ENCODE peak calls at places on chromosomes 12 and 14, in nine cellular contexts. O is CD8-positive, alpha-beta T cell; C is anterior cingulate cortex; U is substantia nigra; F is activated B cell treated with CpG ODN at 0.5 μM for 24 hours; T is heart right ventricle; K is GM03348; V is activated T-helper 9 cell treated with anti-CD3 and anti-CD28 coated beads, Interleukin-2, amount 50 U/mL, for 16 hours; J is activated CD4-positive, alpha-beta T cell treated with anti-CD3 and anti-CD28 coated beads for 24 hours. D is an unnamed sample.
A peak's percentile ranks its signal among the peaks of the same experiment; 100 is the strongest.

GRCh38 chr12:84912191-84913142 is at the start of gene SLC6A15:
- DNase-seq in U (peak; percentile 45), K (peak; percentile 81), T (no peak), O (no peak), V (no peak), C (peak; percentile 66), F (no peak), J (no peak), D (peak; percentile 83)

GRCh38 chr14:56005580-56006053 is 112.6 kb upstream of the PELI2 start:
- DNase-seq in O (no peak), C (no peak), F (no peak), J (no peak), T (no peak), K (no peak), U (no peak), V (no peak), D (no peak)

GRCh38 chr12:116601524-116601923 is 42.3 kb downstream of the MAP1LC3B2 start:
- DNase-seq in V (no peak), T (no peak), F (no peak), C (no peak), K (no peak), U (no peak), O (no peak), J (no peak), D (no peak)

GRCh38 chr12:124422570-124423523 is 128.0 kb downstream of the RFLNA start:
- DNase-seq in J (no peak), C (peak; percentile 62), F (no peak), T (peak; percentile 94), U (peak; percentile 77), V (no peak), O (no peak), K (peak; percentile 96), D (peak; percentile 68)

GRCh38 chr12:67299526-67299925 is 30.4 kb downstream of the CAND1 start:
- DNase-seq in O (no peak), J (no peak), T (no peak), C (no peak), K (no peak), F (no peak), V (no peak), U (no peak), D (no peak)

GRCh38 chr12:126404293-126404851 is 1339.1 kb downstream of the AACS start:
- DNase-seq in U (no peak), T (no peak), C (no peak), O (no peak), V (no peak), J (no peak), K (no peak), F (no peak), D (no peak)

GRCh38 chr12:15443611-15444010 is 121.3 kb downstream of the PTPRO start:
- DNase-seq in O (no peak), V (no peak), T (no peak), F (no peak), J (no peak), K (no peak), U (no peak), C (no peak), D (no peak)

GRCh38 chr14:68665116-68665515 is 127.8 kb downstream of the ZFP36L1 start:
- DNase-seq in U (no peak), C (no peak), F (no peak), T (no peak), O (no peak), V (no peak), J (no peak), K (no peak), D (no peak)

GRCh38 chr12:22333186-22333745 is 1.2 kb downstream of the ST8SIA1 start:
- DNase-seq in J (no peak), C (no peak), U (no peak), V (no peak), K (peak; percentile 42), F (no peak), O (no peak), T (no peak), D (no peak)

GRCh38 chr14:69571879-69572633 is 2.6 kb downstream of the CCDC177 start:
- DNase-seq in K (peak; percentile 32), V (no peak), F (no peak), O (no peak), J (no peak), T (no peak), C (no peak), U (no peak), D (peak; percentile 80)

GRCh38 chr14:62897057-62897456 is 148.2 kb downstream of the KCNH5 start:
- DNase-seq in V (no peak), J (no peak), F (no peak), T (no peak), K (no peak), C (no peak), O (no peak), U (no peak), D (no peak)

D was measured in iPS-NIHi11.